ENCODE peak calls at places on chromosomes 11 and 22, in five cellular contexts. D, Z, H, G and A are unnamed samples.

GRCh38 chr22:39472570-39473556 is 16.1 kb downstream of the MGAT3 start:
- DNase-seq in D (peak; percentile 85), Z (peak; percentile 72), H (no peak), G (no peak), A (no peak)

GRCh38 chr11:33722579-33723234 is 13.5 kb downstream of the CD59 start:
- DNase-seq in D (peak; percentile 61), Z (no peak), H (no peak), G (no peak), A (no peak)

GRCh38 chr22:32079110-32080089 is 36.3 kb downstream of the SLC5A1 start:
- DNase-seq in D (no peak), Z (peak; percentile 35), H (no peak), G (no peak), A (no peak)

GRCh38 chr11:94586546-94586945 is 19.4 kb downstream of the PIWIL4 start:
- DNase-seq in D (no peak), Z (no peak), H (no peak), G (no peak), A (no peak)

GRCh38 chr22:49619301-49619700 is 208.4 kb downstream of the BRD1 start:
- DNase-seq in D (no peak), Z (no peak), H (no peak), G (peak; percentile 53), A (no peak)

GRCh38 chr11:69956669-69957190 is 121.4 kb upstream of the ANO1 start:
- DNase-seq in D (no peak), Z (no peak), H (no peak), G (no peak), A (no peak)

GRCh38 chr11:69939551-69940245 is 120.5 kb upstream of the FGF3 start:
- DNase-seq in D (no peak), Z (peak; percentile 42), H (peak; percentile 84), G (peak; percentile 83), A (no peak)

GRCh38 chr22:38193580-38193979 is 8.2 kb upstream of the MAFF start:
- DNase-seq in D (no peak), Z (peak; percentile 45), H (no peak), G (no peak), A (no peak)

GRCh38 chr11:13030857-13031256 is 21.7 kb downstream of the RASSF10 start:
- DNase-seq in D (no peak), Z (peak; percentile 95), H (peak; percentile 20), G (peak; percentile 25), A (no peak)

GRCh38 chr22:17743661-17744411 is 30.4 kb downstream of the BID start:
- DNase-seq in D (no peak), Z (no peak), H (no peak), G (no peak), A (no peak)

GRCh38 chr11:35418847-35419712 is at the start of gene SLC1A2:
- DNase-seq in D (no peak), Z (no peak), H (peak; percentile 78), G (peak; percentile 87), A (no peak)

GRCh38 chr11:103069367-103069766 is 22.6 kb downstream of the DCUN1D5 start:
- DNase-seq in D (no peak), Z (no peak), H (no peak), G (no peak), A (no peak)

GRCh38 chr22:44668190-44668885 is 33.7 kb upstream of the PRR5 start:
- DNase-seq in D (peak; percentile 45), Z (no peak), H (peak; percentile 90), G (peak; percentile 90), A (no peak)

GRCh38 chr22:45483918-45484499 is 18.7 kb upstream of the FBLN1 start:
- DNase-seq in D (no peak), Z (no peak), H (no peak), G (no peak), A (no peak)

GRCh38 chr11:103528596-103528995 is 419.4 kb downstream of the DYNC2H1 start:
- DNase-seq in D (no peak), Z (no peak), H (no peak), G (no peak), A (no peak)

GRCh38 chr22:49525366-49525765 is 302.3 kb downstream of the BRD1 start:
- DNase-seq in D (no peak), Z (no peak), H (no peak), G (no peak), A (no peak)

GRCh38 chr22:27581688-27582087 is 219.9 kb downstream of the MN1 start:
- DNase-seq in D (no peak), Z (peak; percentile 32), H (no peak), G (no peak), A (peak; percentile 92)

GRCh38 chr22:19872779-19873137 is 18.1 kb upstream of the GNB1L start:
- DNase-seq in D (no peak), Z (peak; percentile 46), H (no peak), G (peak; percentile 69), A (peak; percentile 69)

GRCh38 chr22:38699784-38700183 is 959 bp downstream of the JOSD1 start:
- DNase-seq in D (no peak), Z (no peak), H (no peak), G (no peak), A (no peak)

GRCh38 chr11:31968774-31969433 is 122.0 kb upstream of the RCN1 start:
- DNase-seq in D (no peak), Z (no peak), H (peak; percentile 62), G (no peak), A (no peak)

GRCh38 chr11:114098927-114099326 is 39.4 kb downstream of the ZBTB16 start:
- DNase-seq in D (no peak), Z (no peak), H (no peak), G (no peak), A (no peak)

GRCh38 chr11:57407010-57407409 is 16.6 kb upstream of the PRG2 start:
- DNase-seq in D (no peak), Z (no peak), H (no peak), G (no peak), A (no peak)

GRCh38 chr11:127074151-127074761 is 73.7 kb upstream of the KIRREL3 start:
- DNase-seq in D (peak; percentile 25), Z (no peak), H (peak; percentile 36), G (no peak), A (no peak)

GRCh38 chr11:16505481-16505880 is 149.1 kb upstream of the SOX6 start:
- DNase-seq in D (no peak), Z (no peak), H (no peak), G (no peak), A (no peak)

GRCh38 chr22:48940988-48941902 is 886.4 kb downstream of the BRD1 start:
- DNase-seq in D (no peak), Z (peak; percentile 16), H (no peak), G (no peak), A (peak; percentile 71)

GRCh38 chr11:3137486-3138177 is 27.5 kb downstream of the OSBPL5 start:
- DNase-seq in D (no peak), Z (no peak), H (no peak), G (no peak), A (peak; percentile 40)

GRCh38 chr11:119205574-119206511 is at the start of gene CBL:
- DNase-seq in D (peak; percentile 97), Z (peak; percentile 98), H (peak; percentile 98), G (peak; percentile 98), A (peak; percentile 97)

GRCh38 chr11:119205080-119205479 is 1.1 kb upstream of the CBL start:
- DNase-seq in D (peak; percentile 22), Z (no peak), H (no peak), G (peak; percentile 80), A (no peak)

GRCh38 chr11:119198925-119199324 is 7.2 kb upstream of the CBL start:
- DNase-seq in D (no peak), Z (no peak), H (no peak), G (no peak), A (no peak)

GRCh38 chr11:119204066-119204465 is 2.1 kb upstream of the CBL start:
- DNase-seq in D (no peak), Z (no peak), H (no peak), G (no peak), A (no peak)

DNA sequence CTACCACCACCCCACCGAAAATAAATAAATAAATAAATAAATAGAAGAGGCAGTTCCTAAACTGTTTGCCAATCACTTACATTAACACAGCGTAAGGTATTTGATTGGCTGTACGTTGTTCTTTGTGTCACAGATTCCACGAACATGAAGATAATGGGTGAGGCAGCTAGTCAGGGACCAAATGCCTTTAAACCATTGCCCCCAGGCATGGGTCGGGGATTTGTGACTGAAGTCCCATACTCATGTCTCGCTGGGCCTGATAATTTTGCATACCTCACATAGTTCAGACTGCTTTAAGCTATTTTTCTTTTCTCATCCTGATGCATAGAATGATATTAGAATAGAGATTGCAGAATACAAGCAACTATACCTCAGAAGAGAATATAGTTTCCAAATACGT is 3.6 kb upstream of the CBL start:
- DNase-seq in D (no peak), Z (no peak), H (no peak), G (no peak), A (no peak)
- H3K27ac ChIP-seq in D (no peak overlapping the region), Z (no peak overlapping the region), H (no peak overlapping the region), G (no peak overlapping the region), A (no peak overlapping the region)

DNA sequence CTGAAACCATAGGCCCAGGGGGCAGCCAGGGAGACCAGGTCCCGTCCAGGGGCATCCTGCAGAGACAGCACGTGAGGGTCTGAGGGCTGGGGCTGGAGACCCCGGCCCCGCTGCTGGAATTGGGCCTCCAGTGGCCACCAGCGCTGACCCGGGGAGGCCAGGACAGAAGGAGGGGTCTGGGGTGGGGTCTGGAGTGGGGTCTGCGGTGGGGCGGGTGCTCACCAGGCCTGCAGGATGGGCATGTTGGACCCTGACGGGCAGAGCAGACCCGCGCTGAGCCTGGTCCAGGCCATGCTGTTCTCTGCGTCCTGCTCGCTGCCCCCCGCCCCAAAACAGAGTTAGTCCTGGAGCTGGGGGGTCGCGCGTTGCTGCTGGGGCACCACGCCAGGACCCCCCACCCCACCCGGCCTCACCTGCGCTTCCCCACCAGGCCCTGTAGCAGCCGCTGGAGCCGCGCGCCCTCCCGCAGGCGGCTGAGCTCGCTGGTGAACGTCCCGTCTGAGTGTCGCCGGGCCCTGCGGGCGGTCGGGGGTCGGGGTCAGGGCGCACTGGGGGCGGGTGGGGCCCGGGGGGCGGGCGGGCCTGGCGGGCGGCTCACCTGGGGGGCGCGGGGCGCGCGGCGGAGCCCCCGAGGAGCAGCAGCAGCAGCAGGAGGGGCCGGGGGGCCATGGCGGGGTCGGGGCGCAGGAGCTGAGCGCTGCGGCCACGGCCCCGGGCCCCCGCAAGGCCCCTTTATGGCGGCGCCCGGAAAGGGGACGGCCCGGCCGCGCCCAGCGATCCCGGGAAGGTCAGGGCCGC is at the start of gene SCT:
- DNase-seq in D (no peak), Z (no peak), H (no peak), G (peak; percentile 75), A (no peak)
- TF ChIP-seq POLR2AphosphoS5 in D (no peak), Z (no peak), H (no peak), G (no peak), A (no peak)

GRCh38 chr11:120011836-120012235 is 126.1 kb downstream of the TRIM29 start:
- DNase-seq in D (no peak), Z (no peak), H (no peak), G (no peak), A (no peak)
- TF ChIP-seq EP300 in D (no peak), Z (no peak), H (no peak), G (no peak), A (no peak)

GRCh38 chr11:128937480-128937879 is 5.2 kb downstream of the TP53AIP1 start:
- DNase-seq in D (no peak), Z (no peak), H (no peak), G (no peak), A (no peak)

GRCh38 chr11:128934351-128934750 is 8.3 kb downstream of the TP53AIP1 start:
- DNase-seq in D (no peak), Z (no peak), H (no peak), G (no peak), A (no peak)

GRCh38 chr11:128936546-128937275 is 6.0 kb downstream of the TP53AIP1 start:
- DNase-seq in D (no peak), Z (no peak), H (no peak), G (no peak), A (no peak)

GRCh38 chr11:128933481-128934178 is 9.0 kb downstream of the TP53AIP1 start:
- DNase-seq in D (no peak), Z (no peak), H (no peak), G (no peak), A (no peak)

GRCh38 chr11:128934926-128935325 is 7.7 kb downstream of the TP53AIP1 start:
- DNase-seq in D (no peak), Z (no peak), H (no peak), G (no peak), A (no peak)
- H3K27ac ChIP-seq in D (no peak overlapping the region), Z (no peak overlapping the region), H (no peak overlapping the region), G (no peak overlapping the region), A (no peak overlapping the region)